ENCODE peak calls at places on chromosomes 11 and 22, in four cellular contexts. K, F, X and B are unnamed samples.

GRCh38 chr11:12573707-12574106 is 100.5 kb upstream of the TEAD1 start:
- DNase-seq in X (no peak), K (no peak), F (no peak), B (no peak)

GRCh38 chr11:3675971-3676370 is 4.8 kb upstream of the CHRNA10 start:
- DNase-seq in F (no peak), K (no peak), X (no peak), B (no peak)

GRCh38 chr11:71086687-71087258 is 165.6 kb downstream of the SHANK2 start:
- DNase-seq in F (peak), X (no peak), K (peak), B (no peak)

GRCh38 chr11:113014731-113015455 is 53.7 kb downstream of the NCAM1 start:
- DNase-seq in X (no peak), K (peak), F (no peak), B (peak)

GRCh38 chr22:35970601-35971417 is 57.8 kb downstream of the RBFOX2 start:
- DNase-seq in X (no peak), F (no peak), K (no peak), B (no peak)

GRCh38 chr11:130369141-130369691 is 54.5 kb upstream of the ZBTB44 start:
- DNase-seq in X (no peak), F (no peak), K (peak), B (peak)

GRCh38 chr11:10856689-10857603 is 907 bp downstream of the ZBED5 start:
- DNase-seq in F (no peak), K (peak), X (no peak), B (no peak)

GRCh38 chr11:45902452-45903380 is 4.4 kb downstream of the FREY1 start:
- DNase-seq in F (no peak), K (no peak), X (no peak), B (no peak)

GRCh38 chr11:9470765-9471164 is 10.0 kb downstream of the ZNF143 start:
- DNase-seq in K (no peak), F (no peak), X (no peak), B (no peak)